ENCODE peak calls at places on chromosomes 7 and 10, in six cellular contexts. S, J, R, T, M and W are unnamed samples.

GRCh38 chr10:22874189-22874854 is 53.5 kb upstream of the ARMC3 start:
- DNase-seq in S (no peak), J (no peak), R (no peak), T (no peak), M (no peak), W (no peak)

GRCh38 chr7:134044682-134045081 is 82.5 kb upstream of the LRGUK start:
- DNase-seq in S (no peak), J (no peak), R (no peak), T (no peak), M (no peak), W (no peak)

GRCh38 chr7:77765906-77766800 is 32.1 kb downstream of the TMEM60 start:
- DNase-seq in S (no peak), J (no peak), R (peak), T (no peak), M (no peak), W (no peak)

GRCh38 chr7:135995751-135996150 is 18.6 kb upstream of the MTPN start:
- DNase-seq in S (no peak), J (no peak), R (no peak), T (no peak), M (no peak), W (no peak)

GRCh38 chr10:77274046-77274795 is 363.4 kb downstream of the KCNMA1 start:
- DNase-seq in S (no peak), J (no peak), R (no peak), T (no peak), M (no peak), W (no peak)

GRCh38 chr10:49318751-49319150 is 19.8 kb downstream of the C10orf71 start:
- DNase-seq in S (no peak), J (no peak), R (no peak), T (no peak), M (no peak), W (no peak)

GRCh38 chr10:48541144-48541795 is 63.6 kb downstream of the ARHGAP22 start:
- DNase-seq in S (no peak), J (peak), R (no peak), T (no peak), M (no peak), W (no peak)

GRCh38 chr10:624605-625334 is 64.7 kb downstream of the DIP2C start:
- DNase-seq in S (no peak), J (no peak), R (peak), T (no peak), M (no peak), W (no peak)

GRCh38 chr7:123498651-123499050 is 35.7 kb downstream of the IQUB start:
- DNase-seq in S (no peak), J (no peak), R (no peak), T (no peak), M (no peak), W (no peak)

GRCh38 chr10:11330383-11331020 is 280.9 kb downstream of the USP6NL start:
- DNase-seq in S (no peak), J (no peak), R (no peak), T (no peak), M (no peak), W (no peak)

GRCh38 chr10:6962576-6962975 is 382.5 kb upstream of the PRKCQ start:
- DNase-seq in S (no peak), J (no peak), R (no peak), T (no peak), M (no peak), W (no peak)

GRCh38 chr7:150877545-150877944 is 25.2 kb downstream of the AOC1 start:
- DNase-seq in S (no peak), J (no peak), R (no peak), T (no peak), M (no peak), W (no peak)
- TF ChIP-seq POLR2A in S (no peak), J (no peak), R (no peak), T (no peak), M (no peak), W (no peak)

GRCh38 chr10:132532784-132533560 is 4.6 kb upstream of the INPP5A start:
- DNase-seq in S (no peak), J (no peak), R (no peak), T (no peak), M (no peak), W (no peak)
- TF ChIP-seq POLR2AphosphoS5 in S (no peak), J (no peak), R (no peak), T (no peak), M (no peak), W (no peak)

GRCh38 chr7:51263631-51264484 is 52.8 kb downstream of the COBL start:
- DNase-seq in S (no peak), J (peak), R (no peak), T (no peak), M (no peak), W (no peak)
- TF ChIP-seq TAF1 in S (no peak), J (no peak), R (no peak), T (no peak), M (no peak), W (no peak)

DNA sequence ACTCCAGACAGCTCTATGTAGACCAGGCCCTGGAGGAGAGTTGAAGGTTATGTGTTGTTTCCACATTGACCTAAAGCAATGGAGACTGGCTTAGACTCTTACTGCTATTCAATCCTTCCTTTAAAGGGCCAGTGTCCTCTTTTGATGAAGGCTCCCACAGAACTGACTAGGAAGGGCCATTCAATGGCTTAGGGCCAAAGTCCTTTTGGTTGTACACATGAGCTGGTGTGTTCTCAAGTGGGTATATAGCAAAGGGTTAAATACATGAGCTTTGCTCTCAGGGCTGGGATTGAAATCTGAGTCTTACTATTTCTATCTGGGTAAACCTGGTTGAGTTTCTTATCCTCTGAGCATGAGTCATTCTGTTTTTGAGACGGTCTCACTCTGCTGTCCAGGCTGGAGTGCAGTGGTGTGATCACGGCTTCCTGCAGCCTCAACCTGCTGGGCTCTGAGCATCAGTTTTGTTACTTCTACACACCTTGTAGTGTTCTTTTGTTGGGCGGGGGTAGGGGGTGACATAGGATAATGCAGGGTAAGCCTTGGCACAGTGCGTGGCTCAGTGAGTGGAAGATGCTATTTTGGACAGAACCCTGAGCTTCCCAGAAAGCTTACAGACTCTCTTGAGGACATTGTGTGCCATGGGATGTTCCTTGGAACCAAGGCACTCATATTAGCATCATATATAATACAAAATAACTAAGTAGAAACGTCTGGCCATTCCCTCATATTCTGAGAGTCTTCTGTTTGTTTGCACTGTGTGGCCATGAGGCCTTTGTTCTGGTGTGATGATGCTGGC is 90.1 kb downstream of the ABCC2 start:
- DNase-seq in S (no peak), J (no peak), R (peak), T (no peak), M (no peak), W (no peak)
- TF ChIP-seq POLR2A in S (no peak), J (no peak), R (no peak), T (no peak), M (no peak), W (no peak)

GRCh38 chr7:2785071-2785500 is 59.0 kb downstream of the GNA12 start:
- DNase-seq in S (no peak), J (no peak), R (no peak), T (no peak), M (peak), W (no peak)
- TF ChIP-seq POLR2AphosphoS5 in S (no peak), J (no peak), R (no peak), T (no peak), M (no peak), W (no peak)

DNA sequence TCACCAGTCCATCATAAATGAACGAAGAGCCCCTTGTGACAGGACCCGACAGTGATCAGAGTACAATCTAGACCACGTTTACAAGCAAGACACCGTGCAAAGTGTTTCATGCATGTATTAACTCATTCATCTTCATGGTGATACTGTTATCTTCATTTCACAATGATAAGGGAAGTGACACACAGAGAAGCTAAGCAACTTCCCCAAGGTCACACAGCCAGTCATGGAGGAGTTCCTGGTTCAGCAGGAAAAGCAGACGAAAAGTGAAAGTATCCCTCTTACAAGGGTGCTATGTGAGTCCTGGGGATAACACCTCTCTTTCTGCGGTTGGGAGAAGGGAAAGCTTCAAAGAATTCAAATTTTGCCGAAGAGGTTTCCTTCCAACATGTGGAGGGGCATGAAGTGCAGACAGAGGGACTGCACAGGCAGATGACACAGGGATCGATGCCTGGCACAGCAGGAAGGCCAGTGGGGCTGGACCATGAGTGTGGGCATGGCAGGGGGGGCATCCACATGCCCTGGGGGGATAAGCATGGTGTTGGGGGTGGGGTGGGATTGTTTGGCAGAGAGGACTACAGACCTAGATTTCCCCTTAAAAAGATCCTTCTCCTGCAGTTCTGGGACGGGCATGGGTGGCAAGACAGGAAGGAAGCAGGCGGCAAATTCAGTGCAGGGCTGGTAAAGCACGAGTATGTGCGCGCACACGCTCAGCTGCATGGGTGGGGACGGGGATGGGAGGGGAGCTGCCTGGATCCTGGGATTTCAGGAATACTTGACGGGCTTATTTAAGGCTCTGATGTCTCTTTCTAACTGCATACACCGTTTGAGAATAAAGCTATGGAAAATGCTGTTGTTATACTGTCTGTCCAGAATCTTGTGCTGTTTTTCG is 33.5 kb upstream of the DDC start:
- DNase-seq in S (no peak), J (no peak), R (no peak), T (no peak), M (no peak), W (no peak)
- TF ChIP-seq TAF1 in S (no peak), J (no peak), R (no peak), T (no peak), M (no peak), W (no peak)

GRCh38 chr7:128903621-128904361 is 6.7 kb downstream of the KCP start:
- DNase-seq in S (no peak), J (peak), R (no peak), T (no peak), M (no peak), W (no peak)
- TF ChIP-seq POLR2A in S (no peak), J (no peak), R (no peak), T (no peak), M (no peak), W (no peak)

GRCh38 chr7:20458483-20458882 is 127.8 kb downstream of the ITGB8 start:
- DNase-seq in S (no peak), J (no peak), R (no peak), T (no peak), M (no peak), W (no peak)
- TF ChIP-seq POLR2AphosphoS5 in S (no peak), J (no peak), R (no peak), T (no peak), M (no peak), W (no peak)